ENCODE peak calls at places on chromosome 2, in nine cellular contexts. Q is sciatic nerve; P is nucleus accumbens; E is cardiac muscle cell; B is activated naive CD8-positive, alpha-beta T cell treated with anti-CD3 and anti-CD28 coated beads, Interleukin-2, amount 50 U/mL, for 24 hours; J is activated CD4-positive, alpha-beta T cell treated with anti-CD3 and anti-CD28 coated beads, Interleukin-2, amount 10 ng/mL, durations not matched to agents 7 days and 5 days; X is D721Med; H is GOT3; I is NCI-H1105. T is an unnamed sample.

GRCh38 chr2:239005586-239005985 is 157.7 kb downstream of the TWIST2 start:
- DNase-seq in P (no peak), I (no peak), H (no peak), J (no peak), X (no peak), B (no peak), Q (peak; percentile 42), E (no peak), T (no peak)

GRCh38 chr2:42297322-42297936 is 63.6 kb downstream of the COX7A2L start:
- DNase-seq in Q (no peak), J (peak; percentile 41), H (no peak), E (no peak), X (no peak), I (no peak), B (no peak), P (no peak), T (peak; percentile 77)

GRCh38 chr2:186533717-186534116 is 47.7 kb downstream of the ZC3H15 start:
- DNase-seq in B (no peak), I (no peak), P (no peak), Q (no peak), X (no peak), H (no peak), E (no peak), J (no peak), T (no peak)

GRCh38 chr2:1680222-1681016 is 63.9 kb downstream of the PXDN start:
- DNase-seq in X (no peak), B (no peak), P (no peak), E (no peak), J (no peak), I (no peak), Q (peak; percentile 59), H (no peak), T (no peak)

GRCh38 chr2:114642988-114643553 is 200.6 kb downstream of the DPP10 start:
- DNase-seq in Q (no peak), I (no peak), P (no peak), H (no peak), E (peak; percentile 45), J (no peak), X (no peak), B (no peak), T (no peak)

GRCh38 chr2:40364143-40364903 is 87.6 kb downstream of the SLC8A1 start:
- DNase-seq in P (no peak), I (no peak), J (no peak), Q (no peak), B (no peak), H (no peak), E (no peak), X (no peak), T (no peak)

GRCh38 chr2:30421551-30422436 is 25.3 kb upstream of the LCLAT1 start:
- DNase-seq in H (peak; percentile 12), X (no peak), B (peak; percentile 17), J (peak; percentile 34), E (peak; percentile 84), I (no peak), Q (no peak), P (no peak), T (no peak)

GRCh38 chr2:108412995-108413726 is 35.4 kb downstream of the SULT1C4 start:
- DNase-seq in I (no peak), X (no peak), B (no peak), E (no peak), Q (no peak), P (no peak), J (no peak), H (peak; percentile 4), T (no peak)

GRCh38 chr2:188776634-188777033 is 197.5 kb upstream of the COL3A1 start:
- DNase-seq in J (no peak), Q (no peak), P (no peak), H (no peak), B (no peak), X (no peak), E (no peak), I (no peak), T (no peak)

GRCh38 chr2:71129114-71129890 is 727 bp downstream of the MCEE start:
- DNase-seq in P (no peak), B (no peak), X (no peak), I (no peak), E (no peak), H (no peak), Q (no peak), J (no peak), T (no peak)

GRCh38 chr2:180622122-180622918 is 358.1 kb upstream of the UBE2E3 start:
- DNase-seq in Q (no peak), E (no peak), I (no peak), H (no peak), X (no peak), P (no peak), J (no peak), B (no peak), T (no peak)

GRCh38 chr2:20223345-20224190 is 1.4 kb downstream of the SDC1 start:
- DNase-seq in B (peak; percentile 13), H (no peak), Q (peak; percentile 64), J (no peak), X (no peak), P (no peak), E (peak; percentile 70), I (peak; percentile 69), T (no peak)

GRCh38 chr2:222572761-222573174 is 83.1 kb downstream of the FARSB start:
- DNase-seq in P (no peak), X (no peak), E (peak; percentile 47), H (no peak), Q (no peak), B (no peak), I (no peak), J (no peak), T (no peak)